ENCODE peak calls at places on chromosomes 5 and 9, in ten cellular contexts. J is astrocyte; U is GM23338; G is AG04450; O is adrenal gland; H is CD8-positive, alpha-beta T cell; L is GM12865; B is body of pancreas; Q is tibial artery; C is fibroblast of pulmonary artery. W is an unnamed sample.

GRCh38 chr9:124350485-124351263 is 64.6 kb downstream of the PSMB7 start:
- DNase-seq in H (no peak), B (no peak), U (no peak), C (no peak), G (no peak), O (no peak), L (peak; percentile 8), J (no peak), Q (no peak), W (no peak)

GRCh38 chr9:126663661-126664072 is 49.9 kb downstream of the LMX1B start:
- DNase-seq in C (no peak), H (no peak), U (no peak), J (no peak), G (no peak), O (no peak), L (no peak), B (peak; percentile 29), Q (no peak), W (no peak)

GRCh38 chr5:76601470-76601869 is 21.7 kb downstream of the F2RL2 start:
- DNase-seq in G (peak; percentile 45), O (no peak), H (no peak), Q (no peak), L (peak; percentile 72), C (peak; percentile 87), J (peak; percentile 46), B (peak; percentile 19), U (peak; percentile 90), W (peak; percentile 60)

GRCh38 chr9:103364753-103365152 is 369.6 kb downstream of the CYLC2 start:
- DNase-seq in C (peak; percentile 75), O (no peak), B (no peak), L (no peak), J (peak; percentile 87), Q (no peak), H (no peak), G (no peak), U (no peak), W (peak; percentile 95)

GRCh38 chr9:34493972-34494535 is 28.7 kb downstream of the ENHO start:
- DNase-seq in J (peak; percentile 31), Q (peak; percentile 41), H (no peak), C (peak; percentile 70), U (peak; percentile 83), O (peak; percentile 58), G (no peak), B (peak; percentile 28), L (peak; percentile 13), W (peak; percentile 22)

GRCh38 chr5:352639-353598 is 31.4 kb downstream of the AHRR start:
- DNase-seq in H (no peak), B (no peak), G (no peak), U (peak; percentile 26), J (no peak), O (peak; percentile 23), Q (no peak), L (no peak), C (no peak), W (no peak)

GRCh38 chr5:175257128-175257846 is 186.7 kb downstream of the DRD1 start:
- DNase-seq in Q (no peak), J (no peak), H (no peak), G (no peak), L (no peak), O (no peak), C (no peak), U (no peak), B (no peak), W (no peak)

GRCh38 chr5:110258460-110258859 is 468.0 kb downstream of the TMEM232 start:
- DNase-seq in Q (no peak), G (no peak), O (no peak), C (no peak), H (no peak), J (peak; percentile 81), B (no peak), L (no peak), U (no peak), W (peak; percentile 56)

GRCh38 chr5:52987711-52988329 is 1.3 kb upstream of the ITGA2 start:
- DNase-seq in L (no peak), U (no peak), J (peak; percentile 86), G (no peak), H (no peak), B (no peak), Q (no peak), O (no peak), C (peak; percentile 42), W (peak; percentile 99)

GRCh38 chr5:132476853-132477729 is 13.5 kb downstream of the IRF1 start:
- DNase-seq in J (no peak), G (no peak), Q (peak; percentile 12), U (peak; percentile 37), L (no peak), O (no peak), C (no peak), H (no peak), B (peak; percentile 13), W (no peak)

GRCh38 chr5:77744116-77744515 is 32.0 kb downstream of the TBCA start:
- DNase-seq in U (no peak), Q (no peak), G (no peak), H (no peak), O (no peak), B (no peak), J (no peak), L (peak; percentile 7), C (no peak), W (no peak)

GRCh38 chr5:169027456-169028118 is 273.4 kb downstream of the SLIT3 start:
- DNase-seq in C (no peak), B (no peak), O (peak; percentile 77), J (no peak), G (no peak), H (no peak), U (no peak), L (no peak), Q (peak; percentile 43), W (no peak)

GRCh38 chr9:38700695-38701094 is 19.2 kb downstream of the FAM240B start:
- DNase-seq in H (no peak), Q (no peak), O (no peak), B (no peak), L (no peak), J (peak; percentile 83), C (peak; percentile 82), U (no peak), G (no peak), W (peak; percentile 95)

GRCh38 chr5:112529525-112529924 is 110.4 kb upstream of the EPB41L4A start:
- DNase-seq in B (no peak), G (no peak), U (peak; percentile 62), O (no peak), Q (no peak), C (peak; percentile 26), H (no peak), L (peak; percentile 55), J (no peak), W (peak; percentile 48)

GRCh38 chr5:123882305-123882704 is 370.3 kb downstream of the CSNK1G3 start:
- DNase-seq in B (no peak), C (no peak), J (no peak), L (no peak), O (no peak), Q (no peak), G (no peak), U (no peak), H (no peak), W (no peak)
- H3K4me3 ChIP-seq in B (no peak overlapping the region), C (no peak overlapping the region), J (no peak overlapping the region), L (no peak overlapping the region), O (no peak overlapping the region), Q (no peak overlapping the region), G (no peak overlapping the region), U (no peak overlapping the region), H (no peak overlapping the region), W (no peak overlapping the region)

DNA sequence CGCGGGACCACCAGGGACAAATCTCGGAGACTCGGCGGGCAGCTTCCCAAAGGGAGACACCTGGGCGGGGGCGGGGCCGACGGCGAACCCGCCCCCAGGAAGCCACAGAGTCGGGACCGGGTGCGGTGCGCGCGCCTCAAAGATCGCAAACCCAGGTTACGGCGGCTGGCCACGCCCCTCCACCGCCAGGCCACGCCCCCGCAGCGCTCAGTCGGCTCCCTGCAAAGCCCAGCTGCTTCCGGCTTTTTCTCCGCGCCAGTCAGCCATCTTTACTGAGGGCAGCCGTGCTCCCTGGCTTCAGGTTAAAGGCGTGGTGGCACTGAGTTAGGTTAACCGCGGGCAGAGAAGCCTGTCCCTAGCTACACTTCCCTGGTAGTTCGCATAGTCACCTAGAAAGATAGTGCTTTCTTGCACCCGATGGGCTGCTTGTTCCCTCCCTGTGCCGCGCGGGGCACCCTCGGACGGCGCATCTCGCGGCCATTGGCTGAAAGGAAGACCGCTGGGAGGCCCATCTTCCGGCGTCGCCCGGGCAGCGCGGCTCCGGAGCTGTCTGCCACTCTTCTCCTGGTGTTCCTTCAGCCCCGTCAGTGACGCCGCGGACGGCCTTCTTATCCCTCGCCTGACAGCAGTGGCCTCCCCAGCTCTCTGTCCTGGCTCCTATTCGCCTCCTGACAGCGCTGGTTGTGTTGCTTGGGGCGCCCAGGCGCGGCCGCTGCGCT is at the start of gene TBC1D2:
- DNase-seq in O (peak; percentile 98), G (peak; percentile 74), L (peak; percentile 97), B (peak; percentile 98), Q (peak; percentile 95), U (peak; percentile 94), J (peak; percentile 79), H (peak; percentile 96), C (peak; percentile 95), W (peak; percentile 87)
- TF ChIP-seq CTCF in O (no peak), G (peak; percentile 24), L (no peak), B (no peak), Q (no peak), U (no peak), J (peak; percentile 3), H (peak; percentile 13), C (peak; percentile 20), W (peak; percentile 9)

DNA sequence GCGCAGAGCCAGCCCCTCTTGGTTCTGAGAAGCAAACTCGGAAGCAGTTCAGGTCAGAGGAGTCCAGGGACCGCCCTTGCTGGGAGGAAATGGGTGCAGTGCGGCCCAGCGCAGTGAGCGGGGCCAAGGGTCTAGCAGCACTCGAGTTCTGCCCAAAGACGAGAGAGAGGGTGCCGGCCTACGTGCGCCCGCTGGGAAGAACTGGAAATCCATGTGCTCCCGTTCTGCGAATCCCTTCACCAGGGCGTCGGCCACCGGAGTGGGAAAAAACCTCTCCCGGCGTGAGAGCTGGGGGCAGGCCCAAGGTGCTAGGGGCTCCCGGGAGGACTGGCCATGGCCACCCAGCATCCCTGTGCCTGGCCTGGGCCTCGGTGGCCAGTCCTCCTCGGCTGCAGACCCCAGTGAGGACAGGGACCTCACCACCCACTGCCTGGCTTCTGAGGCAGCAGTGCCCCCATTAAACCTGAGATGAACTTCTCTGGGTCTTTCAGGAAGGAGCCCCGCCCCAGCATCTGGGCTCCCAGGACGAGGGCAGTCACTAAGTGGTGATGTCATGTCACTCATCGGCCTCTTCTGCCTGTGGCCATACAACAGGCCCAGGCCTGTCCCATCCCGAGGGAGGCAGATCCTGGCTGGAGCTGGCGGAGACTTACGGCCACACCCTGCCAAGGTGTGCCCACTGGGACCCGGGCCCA is 10.6 kb downstream of the TMEM250 start:
- DNase-seq in H (no peak), B (no peak), J (no peak), U (no peak), O (no peak), C (no peak), G (no peak), L (no peak), Q (no peak), W (peak; percentile 92)
- H3K4me3 ChIP-seq in H (peak overlapping the region; percentile 65), B (no peak overlapping the region), J (no peak overlapping the region), U (no peak overlapping the region), O (no peak overlapping the region), C (no peak overlapping the region), G (no peak overlapping the region), L (no peak overlapping the region), Q (no peak overlapping the region), W (no peak overlapping the region)

DNA sequence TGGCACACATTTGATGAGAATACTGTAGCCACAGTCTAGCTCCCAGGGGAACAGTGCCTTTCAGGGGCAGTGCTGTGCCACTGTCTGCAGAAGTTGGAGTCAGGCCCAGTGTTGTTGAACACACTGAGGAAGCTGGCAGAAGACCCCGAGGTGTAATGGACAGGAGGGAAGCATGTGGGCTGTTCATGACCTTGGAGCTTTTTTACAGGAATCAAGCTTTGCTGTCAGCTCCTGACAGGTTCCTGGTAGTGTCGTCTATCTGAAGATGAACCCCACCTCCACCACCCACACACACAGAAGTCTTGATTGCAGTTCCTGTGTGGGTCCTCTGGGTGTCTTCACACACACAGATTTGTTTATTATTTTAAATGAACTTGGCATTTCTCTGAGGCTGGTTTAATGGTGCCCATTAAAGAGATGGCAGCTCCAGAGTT is 40.3 kb upstream of the TNFAIP8 start:
- DNase-seq in O (no peak), L (peak; percentile 85), U (no peak), J (no peak), C (peak; percentile 43), B (no peak), G (no peak), Q (no peak), H (no peak), W (peak; percentile 61)
- TF ChIP-seq CTCF in O (peak; percentile 38), L (peak; percentile 43), U (peak; percentile 22), J (peak; percentile 36), C (peak; percentile 36), B (no peak), G (no peak), Q (no peak), H (peak; percentile 74), W (peak; percentile 50)

W was measured in bronchial epithelial cell.